ENCODE peak calls at places on chromosomes 4 and X, in six cellular contexts. One of them, this sample, is unnamed.

GRCh38 chr4:117467404-117467803 is 382.0 kb upstream of the TRAM1L1 start:
- DNase-seq in cardiac muscle cell: no peak
- DNase-seq in fibroblast of the aortic adventitia: no peak
- DNase-seq in astrocyte of the spinal cord: no peak
- DNase-seq in GM23248: no peak
- DNase-seq in fibroblast of villous mesenchyme: peak
- DNase-seq in this sample: no peak

GRCh38 chr4:8224596-8225289 is 25.7 kb downstream of the SH3TC1 start:
- DNase-seq in cardiac muscle cell: no peak
- DNase-seq in fibroblast of the aortic adventitia: no peak
- DNase-seq in astrocyte of the spinal cord: no peak
- DNase-seq in GM23248: no peak
- DNase-seq in fibroblast of villous mesenchyme: no peak
- DNase-seq in this sample: no peak

GRCh38 chr4:946103-946450 is 13.8 kb downstream of the TMEM175 start:
- DNase-seq in cardiac muscle cell: no peak
- DNase-seq in fibroblast of the aortic adventitia: no peak
- DNase-seq in astrocyte of the spinal cord: no peak
- DNase-seq in GM23248: no peak
- DNase-seq in fibroblast of villous mesenchyme: no peak
- DNase-seq in this sample: no peak

GRCh38 chr4:39732728-39733127 is 34.8 kb downstream of the UBE2K start:
- DNase-seq in cardiac muscle cell: peak
- DNase-seq in fibroblast of the aortic adventitia: peak
- DNase-seq in astrocyte of the spinal cord: peak
- DNase-seq in GM23248: peak
- DNase-seq in fibroblast of villous mesenchyme: peak
- DNase-seq in this sample: peak

GRCh38 chr4:56648245-56649151 is 32.6 kb downstream of the HOPX start:
- DNase-seq in cardiac muscle cell: peak
- DNase-seq in fibroblast of the aortic adventitia: no peak
- DNase-seq in astrocyte of the spinal cord: no peak
- DNase-seq in GM23248: peak
- DNase-seq in fibroblast of villous mesenchyme: no peak
- DNase-seq in this sample: no peak

GRCh38 chr4:54082168-54082567 is 17.8 kb upstream of the CHIC2 start:
- DNase-seq in cardiac muscle cell: peak
- DNase-seq in fibroblast of the aortic adventitia: peak
- DNase-seq in astrocyte of the spinal cord: peak
- DNase-seq in GM23248: peak
- DNase-seq in fibroblast of villous mesenchyme: peak
- DNase-seq in this sample: peak

GRCh38 chrX:12065251-12065650 is 73.0 kb upstream of the FRMPD4 start:
- DNase-seq in cardiac muscle cell: peak
- DNase-seq in fibroblast of the aortic adventitia: peak
- DNase-seq in astrocyte of the spinal cord: peak
- DNase-seq in GM23248: peak
- DNase-seq in fibroblast of villous mesenchyme: peak
- DNase-seq in this sample: no peak

GRCh38 chr4:95092762-95093161 is 335.0 kb downstream of the BMPR1B start:
- DNase-seq in cardiac muscle cell: no peak
- DNase-seq in fibroblast of the aortic adventitia: no peak
- DNase-seq in astrocyte of the spinal cord: peak
- DNase-seq in GM23248: peak
- DNase-seq in fibroblast of villous mesenchyme: no peak
- DNase-seq in this sample: no peak

GRCh38 chr4:158042591-158043030 is 130.2 kb downstream of the GASK1B start:
- DNase-seq in cardiac muscle cell: peak
- DNase-seq in fibroblast of the aortic adventitia: peak
- DNase-seq in astrocyte of the spinal cord: peak
- DNase-seq in GM23248: peak
- DNase-seq in fibroblast of villous mesenchyme: peak
- DNase-seq in this sample: peak

GRCh38 chrX:20727447-20727846 is 460.7 kb upstream of the RPS6KA3 start:
- DNase-seq in cardiac muscle cell: no peak
- DNase-seq in fibroblast of the aortic adventitia: no peak
- DNase-seq in astrocyte of the spinal cord: no peak
- DNase-seq in GM23248: no peak
- DNase-seq in fibroblast of villous mesenchyme: no peak
- DNase-seq in this sample: no peak

GRCh38 chr4:20253272-20253798 is 1.6 kb downstream of the SLIT2 start:
- DNase-seq in cardiac muscle cell: peak
- DNase-seq in fibroblast of the aortic adventitia: no peak
- DNase-seq in astrocyte of the spinal cord: no peak
- DNase-seq in GM23248: peak
- DNase-seq in fibroblast of villous mesenchyme: peak
- DNase-seq in this sample: no peak

GRCh38 chr4:20255251-20255586 is 3.5 kb downstream of the SLIT2 start:
- DNase-seq in cardiac muscle cell: no peak
- DNase-seq in fibroblast of the aortic adventitia: peak
- DNase-seq in astrocyte of the spinal cord: peak
- DNase-seq in GM23248: peak
- DNase-seq in fibroblast of villous mesenchyme: no peak
- DNase-seq in this sample: no peak

GRCh38 chr4:20253799-20254409 is 2.2 kb downstream of the SLIT2 start:
- DNase-seq in cardiac muscle cell: peak
- DNase-seq in fibroblast of the aortic adventitia: peak
- DNase-seq in astrocyte of the spinal cord: peak
- DNase-seq in GM23248: peak
- DNase-seq in fibroblast of villous mesenchyme: peak
- DNase-seq in this sample: no peak

GRCh38 chr4:20255823-20256222 is 4.1 kb downstream of the SLIT2 start:
- DNase-seq in cardiac muscle cell: no peak
- DNase-seq in fibroblast of the aortic adventitia: peak
- DNase-seq in astrocyte of the spinal cord: no peak
- DNase-seq in GM23248: peak
- DNase-seq in fibroblast of villous mesenchyme: peak
- DNase-seq in this sample: no peak

DNA sequence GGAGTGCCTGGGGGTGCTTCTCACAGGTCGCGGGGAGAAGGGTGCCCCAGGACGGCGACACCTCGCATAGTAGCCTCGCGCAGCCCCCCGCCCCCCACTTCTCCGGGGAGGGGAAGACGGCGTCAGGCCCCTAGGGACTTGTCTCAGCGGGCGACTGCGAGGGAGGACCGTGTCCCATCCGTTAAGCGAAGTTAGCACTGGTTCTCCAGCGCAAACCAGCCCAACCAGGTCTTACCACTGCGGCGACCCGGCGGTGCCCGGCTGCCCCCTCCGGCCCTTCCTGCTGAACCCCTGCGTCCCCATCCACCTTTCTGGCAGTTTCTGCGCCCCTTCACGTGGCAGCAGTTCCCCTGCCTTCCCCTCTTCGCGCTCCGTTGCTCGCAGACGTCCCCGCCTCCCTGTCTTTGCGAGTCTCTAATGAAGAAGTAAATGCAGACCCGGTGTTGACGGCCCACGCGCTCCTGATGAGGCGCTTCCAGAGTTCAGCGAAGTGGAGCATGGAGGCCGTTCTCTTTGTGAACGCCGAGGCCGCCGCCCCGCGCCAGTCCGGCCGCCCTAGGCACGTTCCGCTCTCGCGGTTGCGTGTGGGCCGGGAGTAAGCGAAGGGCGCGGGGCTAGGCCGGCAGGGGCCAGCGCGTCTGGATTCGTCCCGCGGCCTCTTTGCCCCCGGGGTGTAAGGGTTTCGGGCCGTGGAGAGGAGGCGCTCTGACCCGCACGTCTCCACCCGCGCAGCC is 3.0 kb downstream of the SLIT2 start:
- DNase-seq in cardiac muscle cell: peak
- DNase-seq in fibroblast of the aortic adventitia: peak
- DNase-seq in astrocyte of the spinal cord: peak
- DNase-seq in GM23248: peak
- DNase-seq in fibroblast of villous mesenchyme: peak
- DNase-seq in this sample: no peak
- H3K4me3 ChIP-seq in cardiac muscle cell: peak
- H3K4me3 ChIP-seq in fibroblast of the aortic adventitia: peak
- H3K4me3 ChIP-seq in astrocyte of the spinal cord: peak
- H3K4me3 ChIP-seq in GM23248: peak
- H3K4me3 ChIP-seq in fibroblast of villous mesenchyme: peak
- H3K4me3 ChIP-seq in this sample: peak

GRCh38 chrX:67544871-67545771 is 1.3 kb downstream of the AR start:
- DNase-seq in cardiac muscle cell: peak
- DNase-seq in fibroblast of the aortic adventitia: peak
- DNase-seq in astrocyte of the spinal cord: peak
- DNase-seq in GM23248: peak
- DNase-seq in fibroblast of villous mesenchyme: peak
- DNase-seq in this sample: no peak
- H3K4me3 ChIP-seq in cardiac muscle cell: peak
- H3K4me3 ChIP-seq in fibroblast of the aortic adventitia: peak
- H3K4me3 ChIP-seq in astrocyte of the spinal cord: peak
- H3K4me3 ChIP-seq in GM23248: peak
- H3K4me3 ChIP-seq in fibroblast of villous mesenchyme: peak
- H3K4me3 ChIP-seq in this sample: peak

GRCh38 chrX:37686348-37686736 is 751 bp downstream of the XK start:
- DNase-seq in cardiac muscle cell: no peak
- DNase-seq in fibroblast of the aortic adventitia: no peak
- DNase-seq in astrocyte of the spinal cord: no peak
- DNase-seq in GM23248: no peak
- DNase-seq in fibroblast of villous mesenchyme: no peak
- DNase-seq in this sample: no peak
- H3K4me3 ChIP-seq in cardiac muscle cell: peak
- H3K4me3 ChIP-seq in fibroblast of the aortic adventitia: no peak
- H3K4me3 ChIP-seq in astrocyte of the spinal cord: no peak
- H3K4me3 ChIP-seq in GM23248: peak
- H3K4me3 ChIP-seq in fibroblast of villous mesenchyme: no peak
- H3K4me3 ChIP-seq in this sample: no peak

DNA sequence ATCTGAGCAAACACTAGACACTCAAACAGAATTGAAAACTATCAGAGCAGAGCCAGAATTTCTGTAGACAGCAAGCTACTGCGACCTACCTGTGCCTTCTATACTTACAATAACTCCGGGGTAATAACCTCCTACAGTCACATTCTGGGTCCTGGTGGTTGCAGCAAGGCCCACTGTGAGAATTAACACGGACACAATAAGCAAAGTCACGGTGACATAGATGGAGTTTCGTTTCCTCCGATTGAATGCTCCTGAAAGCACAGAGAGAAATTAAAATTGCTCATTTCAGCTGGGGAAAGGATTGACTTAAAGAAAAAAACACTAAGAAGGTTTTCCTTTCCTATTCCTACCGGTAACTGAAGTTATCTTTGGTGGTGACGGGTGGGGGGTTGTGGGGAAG is 7.0 kb downstream of the TMEM255A start:
- DNase-seq in cardiac muscle cell: no peak
- DNase-seq in fibroblast of the aortic adventitia: no peak
- DNase-seq in astrocyte of the spinal cord: no peak
- DNase-seq in GM23248: no peak
- DNase-seq in fibroblast of villous mesenchyme: no peak
- DNase-seq in this sample: no peak
- H3K4me3 ChIP-seq in cardiac muscle cell: no peak
- H3K4me3 ChIP-seq in fibroblast of the aortic adventitia: no peak
- H3K4me3 ChIP-seq in astrocyte of the spinal cord: no peak
- H3K4me3 ChIP-seq in GM23248: no peak
- H3K4me3 ChIP-seq in fibroblast of villous mesenchyme: no peak
- H3K4me3 ChIP-seq in this sample: no peak

DNA sequence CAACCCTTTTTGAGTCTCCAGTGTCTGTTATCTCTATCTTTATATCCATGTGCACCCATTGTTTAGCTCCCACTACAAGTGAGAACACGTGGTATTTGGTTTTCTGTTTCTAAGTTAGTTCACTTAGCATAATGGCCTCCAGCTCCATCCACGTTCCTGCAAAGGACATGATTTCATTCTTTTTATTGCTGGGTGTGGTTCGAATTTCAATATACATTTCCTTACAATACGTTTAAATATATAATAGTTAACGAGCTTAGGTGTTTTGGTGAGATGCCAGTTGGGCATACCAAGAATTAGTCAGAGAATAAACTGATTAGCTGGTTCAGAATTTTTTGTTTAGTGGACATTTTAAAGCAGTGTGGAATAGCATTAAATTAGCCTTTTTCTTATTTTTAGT is 196.7 kb downstream of the CFAP47 start:
- DNase-seq in cardiac muscle cell: no peak
- DNase-seq in fibroblast of the aortic adventitia: no peak
- DNase-seq in astrocyte of the spinal cord: no peak
- DNase-seq in GM23248: no peak
- DNase-seq in fibroblast of villous mesenchyme: no peak
- DNase-seq in this sample: no peak
- H3K4me3 ChIP-seq in cardiac muscle cell: no peak
- H3K4me3 ChIP-seq in fibroblast of the aortic adventitia: no peak
- H3K4me3 ChIP-seq in astrocyte of the spinal cord: no peak
- H3K4me3 ChIP-seq in GM23248: no peak
- H3K4me3 ChIP-seq in fibroblast of villous mesenchyme: no peak
- H3K4me3 ChIP-seq in this sample: no peak

DNA sequence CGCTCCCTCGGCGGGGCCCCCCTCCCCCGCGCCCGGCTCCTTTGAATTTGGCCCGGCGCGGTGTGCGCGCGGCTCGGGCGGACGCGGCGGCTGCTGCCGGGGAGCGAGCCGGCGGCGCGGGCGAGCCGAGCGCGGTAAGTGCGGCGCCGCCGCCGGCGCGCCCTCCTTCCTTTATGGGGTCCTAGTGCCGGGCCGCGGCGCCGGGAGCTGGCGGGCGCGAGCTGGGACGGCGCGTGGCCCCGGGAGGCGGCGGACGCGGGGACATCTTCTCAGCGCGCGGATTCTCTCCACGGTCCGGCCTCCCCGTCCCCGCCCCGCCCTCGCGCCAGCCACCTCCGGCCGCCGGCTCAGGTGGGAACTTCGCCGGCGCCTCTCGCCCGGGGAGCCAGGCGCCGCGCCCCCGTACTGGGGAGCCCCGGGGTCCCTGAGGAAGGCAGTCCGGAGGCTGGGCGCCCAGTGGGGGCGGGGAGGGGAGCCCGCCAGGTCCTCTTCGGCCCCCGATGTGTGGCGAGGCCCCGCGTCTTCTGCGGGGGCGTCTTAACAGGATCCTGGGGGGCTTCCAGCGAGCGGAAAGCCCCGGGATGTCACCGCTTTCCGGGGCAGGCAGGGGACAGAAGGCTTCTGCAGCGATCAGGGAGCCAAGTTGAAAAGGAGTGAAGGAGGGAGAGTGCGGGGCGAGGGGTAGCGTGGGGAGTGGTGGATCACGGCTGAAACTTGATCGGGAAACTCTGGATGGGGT is 98.4 kb upstream of the TENM3 start:
- DNase-seq in cardiac muscle cell: no peak
- DNase-seq in fibroblast of the aortic adventitia: no peak
- DNase-seq in astrocyte of the spinal cord: peak
- DNase-seq in GM23248: peak
- DNase-seq in fibroblast of villous mesenchyme: no peak
- DNase-seq in this sample: no peak
- H3K4me3 ChIP-seq in cardiac muscle cell: peak
- H3K4me3 ChIP-seq in fibroblast of the aortic adventitia: peak
- H3K4me3 ChIP-seq in astrocyte of the spinal cord: peak
- H3K4me3 ChIP-seq in GM23248: peak
- H3K4me3 ChIP-seq in fibroblast of villous mesenchyme: peak
- H3K4me3 ChIP-seq in this sample: peak